ENCODE peak calls at places on chromosomes 4 and X, in four cellular contexts. B is A549, F is left lung, K is endothelial cell. L is an unnamed sample.

GRCh38 chr4:25667931-25668557 is 12.4 kb downstream of the SLC34A2 start:
- DNase-seq in K (no peak), B (no peak), F (no peak), L (no peak)

GRCh38 chrX:103629295-103630170 is 758 bp downstream of the TCEAL1 start:
- DNase-seq in K (peak), F (peak), B (peak), L (peak)

GRCh38 chr4:53067125-53067802 is 205.1 kb downstream of the RASL11B start:
- DNase-seq in B (no peak), F (no peak), K (no peak), L (no peak)

GRCh38 chr4:172986114-172986513 is 182.5 kb upstream of the GALNT7 start:
- DNase-seq in F (no peak), B (no peak), K (no peak), L (no peak)

GRCh38 chr4:5782829-5783476 is 72.0 kb downstream of the EVC start:
- DNase-seq in B (no peak), K (no peak), F (no peak), L (no peak)

GRCh38 chr4:89136525-89136924 is 25.2 kb downstream of the TIGD2 start:
- DNase-seq in F (no peak), K (no peak), B (peak), L (no peak)

GRCh38 chr4:57270350-57270749 is 160.2 kb upstream of the IGFBP7 start:
- DNase-seq in B (no peak), F (no peak), K (no peak), L (no peak)

GRCh38 chr4:99863804-99864203 is 30.4 kb downstream of the LAMTOR3 start:
- DNase-seq in K (no peak), B (no peak), F (no peak), L (no peak)

GRCh38 chr4:3406021-3406420 is 35.7 kb upstream of the HGFAC start:
- DNase-seq in F (peak), B (no peak), K (no peak), L (no peak)

GRCh38 chr4:124650614-124651013 is 61.9 kb downstream of the ANKRD50 start:
- DNase-seq in B (no peak), F (peak), K (no peak), L (no peak)

GRCh38 chr4:152989554-152989970 is 53.4 kb downstream of the FHDC1 start:
- DNase-seq in K (no peak), B (no peak), F (no peak), L (no peak)

GRCh38 chrX:15849555-15849954 is 5.1 kb downstream of the AP1S2 start:
- DNase-seq in F (no peak), B (no peak), K (no peak), L (peak)

GRCh38 chr4:173807347-173807746 is 277.3 kb upstream of the HAND2 start:
- DNase-seq in B (no peak), F (no peak), K (no peak), L (no peak)

GRCh38 chr4:168656055-168656660 is 159.3 kb downstream of the PALLD start:
- DNase-seq in K (no peak), F (no peak), B (no peak), L (no peak)

GRCh38 chr4:84467601-84468000 is 31.5 kb downstream of the NKX6-1 start:
- DNase-seq in F (no peak), K (no peak), B (no peak), L (no peak)

GRCh38 chr4:37763831-37764230 is 62.7 kb upstream of the PGM2 start:
- DNase-seq in F (no peak), B (no peak), K (no peak), L (no peak)

GRCh38 chrX:2147928-2148327 is 352.8 kb downstream of the DHRSX start:
- DNase-seq in F (no peak), K (no peak), B (no peak), L (no peak)

GRCh38 chr4:101953949-101954348 is 163.4 kb downstream of the BANK1 start:
- DNase-seq in B (peak), F (no peak), K (peak), L (peak)

GRCh38 chr4:7429069-7429416 is 5.7 kb downstream of the PSAPL1 start:
- DNase-seq in K (no peak), F (peak), B (no peak), L (no peak)

GRCh38 chr4:124710911-124711310 is 1.6 kb downstream of the ANKRD50 start:
- DNase-seq in F (no peak), K (no peak), B (no peak), L (no peak)

GRCh38 chr4:133524369-133524768 is 375.3 kb downstream of the PCDH10 start:
- DNase-seq in B (no peak), K (no peak), F (no peak), L (no peak)

GRCh38 chr4:48129307-48130014 is 4.6 kb downstream of the TXK start:
- DNase-seq in B (peak), K (no peak), F (no peak), L (no peak)

GRCh38 chr4:48127882-48128394 is 6.1 kb downstream of the TXK start:
- DNase-seq in B (peak), K (peak), F (peak), L (peak)

GRCh38 chr4:48127231-48127881 is 6.7 kb downstream of the TXK start:
- DNase-seq in K (no peak), B (no peak), F (no peak), L (no peak)

GRCh38 chr4:48124870-48125269 is 9.2 kb downstream of the TXK start:
- DNase-seq in K (no peak), F (no peak), B (no peak), L (no peak)

DNA sequence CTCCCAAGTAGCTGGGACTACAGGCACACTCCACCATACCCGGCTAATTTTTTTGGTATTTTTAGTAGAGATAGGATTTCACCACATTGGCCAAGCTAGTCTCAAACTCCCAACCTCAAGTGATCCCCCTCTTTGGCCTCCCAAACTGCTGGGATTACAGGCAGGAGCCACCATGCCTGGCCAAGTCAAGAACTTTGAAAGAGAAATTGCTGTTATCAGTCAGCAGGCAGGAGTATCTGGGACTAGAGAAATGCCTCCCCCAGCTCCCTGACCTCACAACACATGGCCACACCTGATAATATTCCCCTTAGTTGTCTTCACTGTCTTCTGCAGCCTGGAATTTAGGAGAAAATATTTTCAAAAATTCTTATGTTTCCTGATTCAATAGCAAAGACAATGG is 7.4 kb downstream of the TXK start:
- DNase-seq in F (no peak), B (no peak), K (no peak), L (no peak)
- TF ChIP-seq CTCF in F (no peak), B (no peak), K (no peak), L (no peak)

DNA sequence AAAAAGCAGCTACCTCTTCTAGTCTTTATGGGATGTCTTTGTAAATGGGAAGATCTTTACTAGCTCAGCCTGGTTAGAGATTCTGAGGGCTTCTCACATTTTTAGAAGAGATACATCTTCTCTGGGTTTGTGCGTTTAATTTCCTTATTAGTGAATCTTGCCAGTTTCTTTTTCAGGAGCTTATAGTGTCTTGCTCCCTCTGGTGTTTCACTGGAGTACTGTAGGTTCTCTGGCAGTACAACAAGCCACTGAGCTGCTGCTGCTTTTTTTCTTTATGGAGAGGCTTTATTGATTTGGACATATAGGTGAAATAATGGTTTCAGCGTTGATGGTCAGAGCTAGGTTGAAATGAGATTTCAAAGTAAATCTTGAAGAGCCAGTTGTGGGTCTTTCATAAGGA is 82.9 kb downstream of the LAS1L start:
- DNase-seq in F (no peak), B (peak), K (peak), L (peak)
- TF ChIP-seq CTCF in F (peak), B (peak), K (peak), L (no peak)

GRCh38 chrX:135544338-135544948 is 24.0 kb downstream of the INTS6L start:
- DNase-seq in K (no peak), B (no peak), F (no peak), L (no peak)

GRCh38 chrX:135549519-135549918 is 29.1 kb downstream of the INTS6L start:
- DNase-seq in B (no peak), K (no peak), F (no peak), L (no peak)

DNA sequence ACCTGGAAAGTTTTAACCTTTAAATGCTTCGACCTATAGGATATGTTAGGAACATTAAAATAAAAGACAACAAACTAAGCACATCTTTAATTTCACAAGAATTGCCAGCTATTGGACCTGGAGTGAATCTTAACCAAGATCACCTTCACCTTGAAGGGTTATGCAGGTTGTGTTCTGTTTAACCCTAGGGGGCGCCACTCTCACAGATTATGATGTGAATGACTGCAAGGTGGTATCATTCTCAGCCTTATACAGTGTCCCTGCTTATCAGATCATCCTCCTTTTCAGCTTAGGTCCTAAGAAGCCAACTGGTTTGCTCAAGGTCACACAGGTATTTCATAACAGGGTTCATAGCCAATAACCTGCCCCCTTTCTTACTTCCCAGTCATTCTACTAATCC is 23.5 kb downstream of the INTS6L start:
- DNase-seq in K (peak), F (no peak), B (peak), L (no peak)
- TF ChIP-seq CTCF in K (peak), F (no peak), B (no peak), L (no peak)

GRCh38 chr4:160213377-160213776 is 1110.5 kb downstream of the RAPGEF2 start:
- DNase-seq in K (no peak), B (no peak), F (no peak), L (no peak)
- TF ChIP-seq CTCF in K (no peak), B (no peak), F (no peak), L (no peak)

GRCh38 chr4:55395218-55395528 is 584 bp upstream of the TMEM165 start:
- DNase-seq in F (no peak), B (no peak), K (no peak), L (no peak)
- TF ChIP-seq CTCF in F (no peak), B (no peak), K (no peak), L (no peak)

GRCh38 chr4:166673911-166674310 is 560.4 kb downstream of the SPOCK3 start:
- DNase-seq in B (no peak), F (no peak), K (no peak), L (no peak)
- TF ChIP-seq CTCF in B (no peak), F (no peak), K (no peak), L (no peak)

GRCh38 chr4:42404001-42404400 is 6.7 kb downstream of the SHISA3 start:
- DNase-seq in F (no peak), B (no peak), K (no peak), L (no peak)

GRCh38 chr4:42399393-42399792 is 2.1 kb downstream of the SHISA3 start:
- DNase-seq in K (no peak), B (no peak), F (no peak), L (no peak)

GRCh38 chr4:42398448-42399355 is 1.4 kb downstream of the SHISA3 start:
- DNase-seq in B (no peak), F (no peak), K (no peak), L (no peak)

GRCh38 chr4:42397635-42398447 is 553 bp downstream of the SHISA3 start:
- DNase-seq in F (peak), B (no peak), K (peak), L (peak)

DNA sequence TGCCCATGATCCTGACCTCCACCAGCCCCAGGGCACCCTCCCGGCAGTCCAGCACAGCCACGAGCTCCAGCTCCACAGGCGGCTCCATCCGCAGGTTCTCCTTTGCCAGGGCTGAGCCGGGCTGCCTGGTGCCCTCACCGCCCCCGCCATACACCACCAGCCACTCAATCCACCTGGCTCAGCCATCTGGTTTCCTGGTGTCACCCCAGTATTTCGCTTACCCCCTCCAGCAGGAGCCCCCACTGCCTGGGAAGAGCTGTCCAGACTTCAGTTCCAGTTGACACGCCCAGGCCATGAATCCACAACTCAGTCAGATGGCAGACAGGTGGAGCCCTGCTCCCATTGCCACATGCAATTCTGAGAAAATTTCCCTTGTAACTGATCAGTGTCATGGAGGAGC is 3.9 kb downstream of the SHISA3 start:
- DNase-seq in B (no peak), F (no peak), K (no peak), L (no peak)
- TF ChIP-seq CTCF in B (no peak), F (no peak), K (no peak), L (no peak)

DNA sequence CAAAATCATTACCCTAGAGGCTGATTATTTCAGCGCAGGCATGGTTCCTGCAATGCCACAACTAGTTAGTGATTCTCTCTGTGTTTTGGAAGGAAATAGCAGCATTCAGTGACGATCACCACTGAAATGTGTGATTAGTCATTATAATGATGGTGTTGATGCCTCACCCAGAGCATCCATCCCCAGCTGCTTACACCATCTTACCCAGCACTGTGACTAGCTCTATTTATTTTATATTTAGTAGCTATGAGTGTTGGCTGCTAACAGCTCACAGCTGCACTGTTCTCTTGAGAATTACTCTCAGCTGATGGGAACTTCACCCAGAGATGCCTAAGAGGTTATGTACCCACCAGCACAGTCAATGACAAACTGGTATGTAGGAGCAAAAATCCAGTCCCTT is 60.5 kb upstream of the TSPAN7 start:
- DNase-seq in B (no peak), K (no peak), F (no peak), L (no peak)
- TF ChIP-seq CTCF in B (no peak), K (no peak), F (no peak), L (no peak)

L was measured in Calu3.